ENCODE peak calls at places on chromosome 2, in four cellular contexts. One of them, this sample, is unnamed.

GRCh38 chr2:26002617-26003310 is 20.5 kb upstream of the KIF3C start:
- DNase-seq in RWPE1: no peak
- DNase-seq in T follicular helper cell: no peak
- DNase-seq in HTR-8/SVneo: no peak
- DNase-seq in this sample: no peak

GRCh38 chr2:131058214-131058613 is 35.0 kb downstream of the FAM168B start:
- DNase-seq in RWPE1: no peak
- DNase-seq in HTR-8/SVneo: no peak
- DNase-seq in T follicular helper cell: no peak
- DNase-seq in this sample: no peak

GRCh38 chr2:128807317-128807716 is 488.6 kb upstream of the HS6ST1 start:
- DNase-seq in HTR-8/SVneo: no peak
- DNase-seq in T follicular helper cell: no peak
- DNase-seq in RWPE1: no peak
- DNase-seq in this sample: no peak

GRCh38 chr2:145228506-145228905 is 708.6 kb upstream of the ZEB2 start:
- DNase-seq in RWPE1: no peak
- DNase-seq in HTR-8/SVneo: no peak
- DNase-seq in T follicular helper cell: no peak
- DNase-seq in this sample: no peak

GRCh38 chr2:189659734-189660133 is 1.5 kb upstream of the ASNSD1 start:
- DNase-seq in RWPE1: no peak
- DNase-seq in HTR-8/SVneo: no peak
- DNase-seq in T follicular helper cell: no peak
- DNase-seq in this sample: no peak

GRCh38 chr2:99572380-99572779 is 82.6 kb upstream of the REV1 start:
- DNase-seq in T follicular helper cell: no peak
- DNase-seq in RWPE1: no peak
- DNase-seq in HTR-8/SVneo: no peak
- DNase-seq in this sample: no peak

GRCh38 chr2:132282911-132283310 is 121.2 kb upstream of the ANKRD30BL start:
- DNase-seq in HTR-8/SVneo: no peak
- DNase-seq in T follicular helper cell: no peak
- DNase-seq in RWPE1: no peak
- DNase-seq in this sample: no peak

GRCh38 chr2:12534646-12535263 is 182.0 kb upstream of the TRIB2 start:
- DNase-seq in T follicular helper cell: no peak
- DNase-seq in RWPE1: peak
- DNase-seq in HTR-8/SVneo: peak
- DNase-seq in this sample: no peak

GRCh38 chr2:86189782-86190416 is 5.4 kb downstream of the IMMT start:
- DNase-seq in RWPE1: no peak
- DNase-seq in T follicular helper cell: no peak
- DNase-seq in HTR-8/SVneo: no peak
- DNase-seq in this sample: no peak

GRCh38 chr2:191845248-191845715 is 1.6 kb downstream of the CAVIN2 start:
- DNase-seq in RWPE1: peak
- DNase-seq in T follicular helper cell: no peak
- DNase-seq in HTR-8/SVneo: no peak
- DNase-seq in this sample: no peak

GRCh38 chr2:225041210-225041870 is 928 bp downstream of the DOCK10 start:
- DNase-seq in T follicular helper cell: peak
- DNase-seq in RWPE1: peak
- DNase-seq in HTR-8/SVneo: peak
- DNase-seq in this sample: no peak

GRCh38 chr2:208072250-208072892 is 47.0 kb upstream of the PLEKHM3 start:
- DNase-seq in T follicular helper cell: peak
- DNase-seq in HTR-8/SVneo: peak
- DNase-seq in RWPE1: peak
- DNase-seq in this sample: peak

GRCh38 chr2:152444448-152444847 is 109.5 kb downstream of the FMNL2 start:
- DNase-seq in T follicular helper cell: no peak
- DNase-seq in RWPE1: no peak
- DNase-seq in HTR-8/SVneo: no peak
- DNase-seq in this sample: no peak

GRCh38 chr2:65599693-65600092 is 167.3 kb upstream of the SPRED2 start:
- DNase-seq in HTR-8/SVneo: no peak
- DNase-seq in T follicular helper cell: no peak
- DNase-seq in RWPE1: no peak
- DNase-seq in this sample: no peak

GRCh38 chr2:64262068-64262467 is 117.8 kb upstream of the PELI1 start:
- DNase-seq in T follicular helper cell: no peak
- DNase-seq in HTR-8/SVneo: no peak
- DNase-seq in RWPE1: no peak
- DNase-seq in this sample: no peak

GRCh38 chr2:207770602-207771404 is 1.1 kb upstream of the FZD5 start:
- DNase-seq in T follicular helper cell: no peak
- DNase-seq in RWPE1: no peak
- DNase-seq in HTR-8/SVneo: no peak
- DNase-seq in this sample: no peak

GRCh38 chr2:16339198-16339597 is 326.4 kb downstream of the CYRIA start:
- DNase-seq in T follicular helper cell: no peak
- DNase-seq in RWPE1: no peak
- DNase-seq in HTR-8/SVneo: no peak
- DNase-seq in this sample: no peak

GRCh38 chr2:166234112-166234846 is 106.5 kb upstream of the SCN1A start:
- DNase-seq in T follicular helper cell: no peak
- DNase-seq in HTR-8/SVneo: peak
- DNase-seq in RWPE1: peak
- DNase-seq in this sample: no peak

GRCh38 chr2:9081750-9082149 is 78.3 kb upstream of the MBOAT2 start:
- DNase-seq in HTR-8/SVneo: no peak
- DNase-seq in T follicular helper cell: no peak
- DNase-seq in RWPE1: no peak
- DNase-seq in this sample: no peak

GRCh38 chr2:30661173-30662107 is 145.8 kb downstream of the CAPN13 start:
- DNase-seq in RWPE1: no peak
- DNase-seq in HTR-8/SVneo: no peak
- DNase-seq in T follicular helper cell: no peak
- DNase-seq in this sample: no peak

GRCh38 chr2:28438532-28439063 is 45.9 kb downstream of the FOSL2 start:
- DNase-seq in RWPE1: no peak
- DNase-seq in T follicular helper cell: no peak
- DNase-seq in HTR-8/SVneo: no peak
- DNase-seq in this sample: no peak

GRCh38 chr2:110716959-110717645 is 15.3 kb upstream of the ACOXL start:
- DNase-seq in HTR-8/SVneo: no peak
- DNase-seq in RWPE1: no peak
- DNase-seq in T follicular helper cell: no peak
- DNase-seq in this sample: no peak

GRCh38 chr2:69298261-69298660 is 88.8 kb downstream of the GFPT1 start:
- DNase-seq in HTR-8/SVneo: peak
- DNase-seq in T follicular helper cell: no peak
- DNase-seq in RWPE1: peak
- DNase-seq in this sample: no peak

GRCh38 chr2:109031481-109032228 is 42.6 kb upstream of the EDAR start:
- DNase-seq in T follicular helper cell: peak
- DNase-seq in HTR-8/SVneo: no peak
- DNase-seq in RWPE1: no peak
- DNase-seq in this sample: peak

GRCh38 chr2:151817929-151818328 is 10.3 kb downstream of the ARL5A start:
- DNase-seq in T follicular helper cell: no peak
- DNase-seq in HTR-8/SVneo: no peak
- DNase-seq in RWPE1: no peak
- DNase-seq in this sample: no peak

This sample was measured in iPS DF 19.7.